ENCODE peak calls at places on chromosome 16, in nine cellular contexts. V is GM12865; U is AG09319; K is astrocyte; Q is A549; B is posterior cingulate gyrus; E is CD4-positive, alpha-beta T cell; M is NCI-H2081; F is ecto neural progenitor cell. A is an unnamed sample.

GRCh38 chr16:66858740-66859396 is 14.7 kb downstream of the CA7 start:
- DNase-seq in V (peak; percentile 56), U (no peak), K (peak; percentile 52), Q (peak; percentile 47), B (no peak), E (no peak), M (no peak), F (no peak), A (no peak)

GRCh38 chr16:88653101-88653500 is 2.2 kb upstream of the CYBA start:
- DNase-seq in V (no peak), U (no peak), K (no peak), Q (no peak), B (no peak), E (no peak), M (no peak), F (no peak), A (no peak)

GRCh38 chr16:51167170-51167710 is 16.2 kb upstream of the SALL1 start:
- DNase-seq in V (no peak), U (no peak), K (no peak), Q (no peak), B (no peak), E (no peak), M (no peak), F (no peak), A (no peak)

GRCh38 chr16:88782454-88783390 is 2.3 kb downstream of the PIEZO1 start:
- DNase-seq in V (peak; percentile 53), U (no peak), K (peak; percentile 74), Q (no peak), B (no peak), E (peak; percentile 66), M (no peak), F (no peak), A (no peak)

GRCh38 chr16:13503960-13504635 is 415.9 kb upstream of the ERCC4 start:
- DNase-seq in V (no peak), U (no peak), K (no peak), Q (no peak), B (no peak), E (no peak), M (no peak), F (no peak), A (no peak)

GRCh38 chr16:67528222-67528869 is at the start of gene RIPOR1:
- DNase-seq in V (no peak), U (no peak), K (no peak), Q (peak; percentile 80), B (no peak), E (peak; percentile 51), M (no peak), F (peak; percentile 76), A (no peak)

GRCh38 chr16:81921415-81921814 is 89.9 kb downstream of the SDR42E1 start:
- DNase-seq in V (no peak), U (no peak), K (peak; percentile 28), Q (no peak), B (no peak), E (no peak), M (no peak), F (no peak), A (no peak)

GRCh38 chr16:64409762-64410161 is 712.1 kb downstream of the CDH11 start:
- DNase-seq in V (no peak), U (no peak), K (no peak), Q (no peak), B (no peak), E (no peak), M (no peak), F (no peak), A (no peak)

GRCh38 chr16:14509675-14510132 is 120.4 kb downstream of the PARN start:
- DNase-seq in V (no peak), U (no peak), K (no peak), Q (no peak), B (no peak), E (no peak), M (no peak), F (no peak), A (no peak)

GRCh38 chr16:30894540-30895368 is 877 bp upstream of the BCL7C start:
- DNase-seq in V (no peak), U (no peak), K (no peak), Q (no peak), B (no peak), E (no peak), M (no peak), F (no peak), A (no peak)

GRCh38 chr16:72612271-72612670 is 435.7 kb downstream of the ZFHX3 start:
- DNase-seq in V (no peak), U (no peak), K (no peak), Q (no peak), B (no peak), E (no peak), M (no peak), F (no peak), A (peak; percentile 18)

GRCh38 chr16:4746991-4747574 is 12.7 kb downstream of the DNAAF8 start:
- DNase-seq in V (no peak), U (no peak), K (no peak), Q (no peak), B (no peak), E (no peak), M (no peak), F (no peak), A (no peak)

GRCh38 chr16:84042879-84043485 is 387 bp upstream of the SLC38A8 start:
- DNase-seq in V (no peak), U (no peak), K (no peak), Q (no peak), B (no peak), E (no peak), M (no peak), F (no peak), A (no peak)

GRCh38 chr16:74713325-74713724 is 12.7 kb upstream of the MLKL start:
- DNase-seq in V (no peak), U (no peak), K (no peak), Q (no peak), B (no peak), E (no peak), M (no peak), F (no peak), A (no peak)

GRCh38 chr16:66653581-66654350 is 42.8 kb downstream of the CMTM4 start:
- DNase-seq in V (no peak), U (no peak), K (no peak), Q (no peak), B (no peak), E (no peak), M (no peak), F (no peak), A (no peak)

A was measured in smooth muscle cell of the brain vasculature.